ENCODE peak calls at places on chromosomes 2 and 18, in seven cellular contexts. O, E, L, Y, P, S and V are unnamed samples.

GRCh38 chr2:172969609-172970008 is 106.0 kb upstream of the MAP3K20 start:
- DNase-seq in P (no peak), O (no peak), L (no peak), Y (no peak), E (peak), S (no peak), V (no peak)

GRCh38 chr2:120429586-120430500 is 83.9 kb downstream of the INHBB start:
- DNase-seq in Y (peak), L (no peak), O (no peak), E (no peak), P (no peak), S (no peak), V (no peak)

GRCh38 chr18:77911973-77912372 is 662.3 kb downstream of the GALR1 start:
- DNase-seq in E (no peak), Y (no peak), P (no peak), S (no peak), O (no peak), L (no peak), V (no peak)

GRCh38 chr2:79530443-79530842 is 17.6 kb downstream of the CTNNA2 start:
- DNase-seq in S (no peak), Y (no peak), O (no peak), L (no peak), E (peak), P (no peak), V (no peak)

GRCh38 chr2:202824901-202825300 is 46.7 kb downstream of the ICA1L start:
- DNase-seq in O (no peak), E (no peak), L (no peak), Y (no peak), S (peak), P (no peak), V (no peak)

GRCh38 chr2:65137197-65137780 is 7.4 kb upstream of the RAB1A start:
- DNase-seq in P (no peak), E (no peak), L (no peak), S (no peak), O (no peak), Y (peak), V (no peak)

GRCh38 chr2:111202266-111203040 is 81.7 kb downstream of the BCL2L11 start:
- DNase-seq in S (peak), L (no peak), E (peak), P (no peak), Y (no peak), O (no peak), V (no peak)

GRCh38 chr18:48534364-48534763 is 4.5 kb upstream of the CTIF start:
- DNase-seq in S (peak), E (peak), P (no peak), O (no peak), L (no peak), Y (no peak), V (no peak)

GRCh38 chr2:200221055-200221692 is 85.3 kb upstream of the SPATS2L start:
- DNase-seq in P (no peak), E (no peak), O (no peak), L (no peak), Y (peak), S (no peak), V (no peak)

GRCh38 chr2:127598711-127599110 is 47.2 kb upstream of the GPR17 start:
- DNase-seq in Y (no peak), S (peak), O (no peak), L (no peak), E (peak), P (no peak), V (no peak)

GRCh38 chr2:192043216-192043870 is 151.4 kb downstream of the TMEFF2 start:
- DNase-seq in S (no peak), L (no peak), P (no peak), Y (no peak), O (no peak), E (no peak), V (no peak)

GRCh38 chr2:128324897-128325410 is 6.3 kb upstream of the HS6ST1 start:
- DNase-seq in P (peak), E (no peak), S (no peak), L (no peak), O (no peak), Y (no peak), V (no peak)

GRCh38 chr2:133755515-133756311 is 187.4 kb upstream of the NCKAP5 start:
- DNase-seq in P (no peak), S (peak), Y (no peak), O (no peak), L (no peak), E (peak), V (peak)

GRCh38 chr2:217392930-217393584 is 533.2 kb upstream of the TNP1 start:
- DNase-seq in S (no peak), O (no peak), P (no peak), Y (no peak), L (no peak), E (no peak), V (no peak)

GRCh38 chr2:176056411-176056810 is 27.4 kb downstream of the EVX2 start:
- DNase-seq in P (no peak), O (no peak), Y (no peak), S (no peak), E (peak), L (no peak), V (no peak)

GRCh38 chr2:166128156-166128505 is 311 bp upstream of the SCN1A start:
- DNase-seq in L (no peak), Y (no peak), E (no peak), S (no peak), O (no peak), P (no peak), V (no peak)

GRCh38 chr2:190804182-190804795 is 76.3 kb upstream of the GLS start:
- DNase-seq in P (no peak), O (peak), E (peak), L (no peak), Y (no peak), S (peak), V (no peak)

GRCh38 chr2:75406138-75406537 is 154.6 kb downstream of the EVA1A start:
- DNase-seq in S (no peak), Y (no peak), P (no peak), E (no peak), O (no peak), L (no peak), V (no peak)

GRCh38 chr2:150100311-150100710 is 387.2 kb downstream of the RND3 start:
- DNase-seq in L (no peak), S (no peak), E (no peak), P (no peak), Y (no peak), O (no peak), V (no peak)

GRCh38 chr2:135820003-135820618 is 16.9 kb downstream of the LCT start:
- DNase-seq in P (peak), E (peak), L (no peak), S (peak), O (peak), Y (no peak), V (no peak)

GRCh38 chr2:45617496-45617895 is 6.4 kb upstream of the SRBD1 start:
- DNase-seq in S (no peak), Y (no peak), E (no peak), O (no peak), L (no peak), P (no peak), V (no peak)

GRCh38 chr2:220811952-220812570 is 760.0 kb downstream of the EPHA4 start:
- DNase-seq in P (no peak), L (no peak), S (peak), O (no peak), E (peak), Y (no peak), V (no peak)

GRCh38 chr2:71938108-71938507 is 209.6 kb downstream of the CYP26B1 start:
- DNase-seq in S (no peak), P (no peak), E (no peak), O (no peak), L (no peak), Y (no peak), V (no peak)

GRCh38 chr2:219631406-219631891 is 4.0 kb downstream of the SLC4A3 start:
- DNase-seq in O (no peak), L (no peak), S (no peak), P (peak), Y (no peak), E (no peak), V (no peak)

GRCh38 chr2:58973831-58974281 is 732.7 kb upstream of the FANCL start:
- DNase-seq in L (no peak), E (no peak), P (no peak), O (no peak), Y (no peak), S (no peak), V (no peak)

GRCh38 chr2:37896319-37896718 is 28.8 kb upstream of the RMDN2 start:
- DNase-seq in P (no peak), Y (no peak), O (no peak), E (peak), S (peak), L (no peak), V (no peak)

GRCh38 chr2:26246818-26247217 is 2.1 kb downstream of the HADHB start:
- DNase-seq in L (no peak), O (peak), Y (no peak), E (peak), P (no peak), S (no peak), V (no peak)

GRCh38 chr2:101858246-101858645 is 133.5 kb upstream of the IL1R2 start:
- DNase-seq in S (no peak), Y (no peak), E (no peak), L (no peak), P (no peak), O (no peak), V (no peak)